ENCODE peak calls at places on chromosome 1, in nine cellular contexts. One of them, this sample, is unnamed. For H3K27me3, the result is how much of the 10 kb centered on the place peaks cover.

GRCh38 chr1:232722626-232723025 is 82.6 kb upstream of the MAP10 start:
- DNase-seq in cardiac muscle cell: no peak
- DNase-seq in ovary: no peak
- DNase-seq in dorsolateral prefrontal cortex: no peak
- DNase-seq in effector memory CD4-positive, alpha-beta T cell: no peak
- DNase-seq in HCT116: no peak
- DNase-seq in naive thymus-derived CD4-positive, alpha-beta T cell: no peak
- DNase-seq in psoas muscle: no peak
- DNase-seq in GM23248: peak
- DNase-seq in this sample: no peak

GRCh38 chr1:52056937-52057231 is 789 bp downstream of the BTF3L4 start:
- DNase-seq in cardiac muscle cell: peak
- DNase-seq in ovary: no peak
- DNase-seq in dorsolateral prefrontal cortex: no peak
- DNase-seq in effector memory CD4-positive, alpha-beta T cell: no peak
- DNase-seq in HCT116: no peak
- DNase-seq in naive thymus-derived CD4-positive, alpha-beta T cell: no peak
- DNase-seq in psoas muscle: no peak
- DNase-seq in GM23248: peak
- DNase-seq in this sample: no peak

GRCh38 chr1:103108525-103109150 is 316 bp upstream of the COL11A1 start:
- DNase-seq in cardiac muscle cell: peak
- DNase-seq in ovary: peak
- DNase-seq in dorsolateral prefrontal cortex: peak
- DNase-seq in effector memory CD4-positive, alpha-beta T cell: no peak
- DNase-seq in HCT116: no peak
- DNase-seq in naive thymus-derived CD4-positive, alpha-beta T cell: no peak
- DNase-seq in psoas muscle: peak
- DNase-seq in GM23248: no peak
- DNase-seq in this sample: no peak

GRCh38 chr1:119081705-119082104 is 58.7 kb downstream of the WARS2 start:
- DNase-seq in cardiac muscle cell: no peak
- DNase-seq in ovary: no peak
- DNase-seq in dorsolateral prefrontal cortex: no peak
- DNase-seq in effector memory CD4-positive, alpha-beta T cell: no peak
- DNase-seq in HCT116: no peak
- DNase-seq in naive thymus-derived CD4-positive, alpha-beta T cell: no peak
- DNase-seq in psoas muscle: no peak
- DNase-seq in GM23248: peak
- DNase-seq in this sample: no peak

GRCh38 chr1:15426492-15427279 is 11.6 kb upstream of the CTRC start:
- DNase-seq in cardiac muscle cell: peak
- DNase-seq in ovary: peak
- DNase-seq in dorsolateral prefrontal cortex: no peak
- DNase-seq in effector memory CD4-positive, alpha-beta T cell: no peak
- DNase-seq in HCT116: no peak
- DNase-seq in naive thymus-derived CD4-positive, alpha-beta T cell: no peak
- DNase-seq in psoas muscle: no peak
- DNase-seq in GM23248: no peak
- DNase-seq in this sample: peak

GRCh38 chr1:243213045-243213787 is 41.9 kb downstream of the CEP170 start:
- DNase-seq in cardiac muscle cell: peak
- DNase-seq in ovary: no peak
- DNase-seq in dorsolateral prefrontal cortex: no peak
- DNase-seq in effector memory CD4-positive, alpha-beta T cell: no peak
- DNase-seq in HCT116: no peak
- DNase-seq in naive thymus-derived CD4-positive, alpha-beta T cell: no peak
- DNase-seq in psoas muscle: no peak
- DNase-seq in GM23248: peak
- DNase-seq in this sample: no peak

GRCh38 chr1:48917901-48918603 is 141.4 kb upstream of the BEND5 start:
- DNase-seq in cardiac muscle cell: no peak
- DNase-seq in ovary: no peak
- DNase-seq in dorsolateral prefrontal cortex: no peak
- DNase-seq in effector memory CD4-positive, alpha-beta T cell: no peak
- DNase-seq in HCT116: no peak
- DNase-seq in naive thymus-derived CD4-positive, alpha-beta T cell: no peak
- DNase-seq in psoas muscle: peak
- DNase-seq in GM23248: no peak
- DNase-seq in this sample: no peak

GRCh38 chr1:43317817-43318471 is 17.2 kb downstream of the TIE1 start:
- DNase-seq in cardiac muscle cell: no peak
- DNase-seq in ovary: no peak
- DNase-seq in dorsolateral prefrontal cortex: peak
- DNase-seq in effector memory CD4-positive, alpha-beta T cell: no peak
- DNase-seq in HCT116: no peak
- DNase-seq in naive thymus-derived CD4-positive, alpha-beta T cell: no peak
- DNase-seq in psoas muscle: no peak
- DNase-seq in GM23248: peak
- DNase-seq in this sample: no peak

DNA sequence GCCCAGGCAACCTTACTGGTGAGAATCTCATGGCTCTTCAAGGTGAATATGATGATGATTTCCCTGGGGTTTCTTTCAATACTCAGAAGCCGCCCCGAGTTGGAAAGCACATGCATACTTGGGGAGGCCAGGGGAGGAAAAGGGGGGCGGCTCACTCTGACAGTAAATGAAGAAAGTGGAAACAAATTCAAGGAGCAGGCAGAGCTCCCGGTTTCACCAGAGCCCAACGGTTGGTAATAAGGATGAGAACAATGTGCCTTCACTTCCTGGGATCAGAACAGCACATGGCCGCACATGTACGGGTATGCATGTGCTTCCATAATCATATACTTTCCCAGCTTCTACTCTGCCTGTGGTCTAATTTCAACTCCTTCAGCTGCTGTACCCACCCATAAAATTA is 3.8 kb upstream of the ARHGEF2 start:
- DNase-seq in cardiac muscle cell: no peak
- DNase-seq in ovary: no peak
- DNase-seq in dorsolateral prefrontal cortex: no peak
- DNase-seq in effector memory CD4-positive, alpha-beta T cell: no peak
- DNase-seq in HCT116: no peak
- DNase-seq in naive thymus-derived CD4-positive, alpha-beta T cell: no peak
- DNase-seq in psoas muscle: no peak
- DNase-seq in GM23248: peak
- DNase-seq in this sample: no peak
- H3K4me3 ChIP-seq in cardiac muscle cell: no peak
- H3K4me3 ChIP-seq in ovary: no peak
- H3K4me3 ChIP-seq in dorsolateral prefrontal cortex: no peak
- H3K4me3 ChIP-seq in effector memory CD4-positive, alpha-beta T cell: no peak
- H3K4me3 ChIP-seq in HCT116: no peak
- H3K4me3 ChIP-seq in naive thymus-derived CD4-positive, alpha-beta T cell: peak
- H3K4me3 ChIP-seq in psoas muscle: peak
- H3K4me3 ChIP-seq in GM23248: peak
- H3K4me3 ChIP-seq in this sample: no peak

GRCh38 chr1:29583727-29584126 is 347.4 kb downstream of the PTPRU start:
- DNase-seq in cardiac muscle cell: no peak
- DNase-seq in ovary: no peak
- DNase-seq in dorsolateral prefrontal cortex: no peak
- DNase-seq in effector memory CD4-positive, alpha-beta T cell: no peak
- DNase-seq in HCT116: no peak
- DNase-seq in naive thymus-derived CD4-positive, alpha-beta T cell: no peak
- DNase-seq in psoas muscle: no peak
- DNase-seq in GM23248: no peak
- DNase-seq in this sample: no peak

GRCh38 chr1:29577512-29577911 is 341.2 kb downstream of the PTPRU start:
- DNase-seq in cardiac muscle cell: no peak
- DNase-seq in ovary: no peak
- DNase-seq in dorsolateral prefrontal cortex: no peak
- DNase-seq in effector memory CD4-positive, alpha-beta T cell: no peak
- DNase-seq in HCT116: no peak
- DNase-seq in naive thymus-derived CD4-positive, alpha-beta T cell: no peak
- DNase-seq in psoas muscle: no peak
- DNase-seq in GM23248: no peak
- DNase-seq in this sample: no peak

GRCh38 chr1:29579821-29580425 is 343.6 kb downstream of the PTPRU start:
- DNase-seq in cardiac muscle cell: peak
- DNase-seq in ovary: no peak
- DNase-seq in dorsolateral prefrontal cortex: no peak
- DNase-seq in effector memory CD4-positive, alpha-beta T cell: no peak
- DNase-seq in HCT116: peak
- DNase-seq in naive thymus-derived CD4-positive, alpha-beta T cell: no peak
- DNase-seq in psoas muscle: no peak
- DNase-seq in GM23248: peak
- DNase-seq in this sample: no peak

GRCh38 chr1:29584362-29584761 is 348.0 kb downstream of the PTPRU start:
- DNase-seq in cardiac muscle cell: no peak
- DNase-seq in ovary: no peak
- DNase-seq in dorsolateral prefrontal cortex: no peak
- DNase-seq in effector memory CD4-positive, alpha-beta T cell: no peak
- DNase-seq in HCT116: no peak
- DNase-seq in naive thymus-derived CD4-positive, alpha-beta T cell: no peak
- DNase-seq in psoas muscle: no peak
- DNase-seq in GM23248: no peak
- DNase-seq in this sample: no peak

GRCh38 chr1:29581256-29581655 is 344.9 kb downstream of the PTPRU start:
- DNase-seq in cardiac muscle cell: no peak
- DNase-seq in ovary: no peak
- DNase-seq in dorsolateral prefrontal cortex: no peak
- DNase-seq in effector memory CD4-positive, alpha-beta T cell: no peak
- DNase-seq in HCT116: no peak
- DNase-seq in naive thymus-derived CD4-positive, alpha-beta T cell: no peak
- DNase-seq in psoas muscle: no peak
- DNase-seq in GM23248: peak
- DNase-seq in this sample: no peak
- H3K27ac ChIP-seq in cardiac muscle cell: no peak
- H3K27ac ChIP-seq in ovary: no peak
- H3K27ac ChIP-seq in dorsolateral prefrontal cortex: no peak
- H3K27ac ChIP-seq in effector memory CD4-positive, alpha-beta T cell: no peak
- H3K27ac ChIP-seq in HCT116: no peak
- H3K27ac ChIP-seq in naive thymus-derived CD4-positive, alpha-beta T cell: no peak
- H3K27ac ChIP-seq in psoas muscle: no peak
- H3K27ac ChIP-seq in GM23248: no peak
- H3K27ac ChIP-seq in this sample: no peak

GRCh38 chr1:23357112-23357908 is 12.3 kb downstream of the ZNF436 start:
- DNase-seq in cardiac muscle cell: no peak
- DNase-seq in ovary: peak
- DNase-seq in dorsolateral prefrontal cortex: no peak
- DNase-seq in effector memory CD4-positive, alpha-beta T cell: no peak
- DNase-seq in HCT116: no peak
- DNase-seq in naive thymus-derived CD4-positive, alpha-beta T cell: no peak
- DNase-seq in psoas muscle: no peak
- DNase-seq in GM23248: no peak
- DNase-seq in this sample: no peak

GRCh38 chr1:23356451-23356850 is 12.4 kb upstream of the HNRNPR start:
- DNase-seq in cardiac muscle cell: no peak
- DNase-seq in ovary: no peak
- DNase-seq in dorsolateral prefrontal cortex: peak
- DNase-seq in effector memory CD4-positive, alpha-beta T cell: no peak
- DNase-seq in HCT116: no peak
- DNase-seq in naive thymus-derived CD4-positive, alpha-beta T cell: no peak
- DNase-seq in psoas muscle: no peak
- DNase-seq in GM23248: no peak
- DNase-seq in this sample: no peak

GRCh38 chr1:23352096-23352695 is 8.1 kb upstream of the HNRNPR start:
- DNase-seq in cardiac muscle cell: no peak
- DNase-seq in ovary: no peak
- DNase-seq in dorsolateral prefrontal cortex: no peak
- DNase-seq in effector memory CD4-positive, alpha-beta T cell: no peak
- DNase-seq in HCT116: no peak
- DNase-seq in naive thymus-derived CD4-positive, alpha-beta T cell: no peak
- DNase-seq in psoas muscle: no peak
- DNase-seq in GM23248: no peak
- DNase-seq in this sample: no peak

GRCh38 chr1:23358310-23358709 is 11.3 kb downstream of the ZNF436 start:
- DNase-seq in cardiac muscle cell: no peak
- DNase-seq in ovary: no peak
- DNase-seq in dorsolateral prefrontal cortex: no peak
- DNase-seq in effector memory CD4-positive, alpha-beta T cell: no peak
- DNase-seq in HCT116: no peak
- DNase-seq in naive thymus-derived CD4-positive, alpha-beta T cell: no peak
- DNase-seq in psoas muscle: no peak
- DNase-seq in GM23248: no peak
- DNase-seq in this sample: no peak

DNA sequence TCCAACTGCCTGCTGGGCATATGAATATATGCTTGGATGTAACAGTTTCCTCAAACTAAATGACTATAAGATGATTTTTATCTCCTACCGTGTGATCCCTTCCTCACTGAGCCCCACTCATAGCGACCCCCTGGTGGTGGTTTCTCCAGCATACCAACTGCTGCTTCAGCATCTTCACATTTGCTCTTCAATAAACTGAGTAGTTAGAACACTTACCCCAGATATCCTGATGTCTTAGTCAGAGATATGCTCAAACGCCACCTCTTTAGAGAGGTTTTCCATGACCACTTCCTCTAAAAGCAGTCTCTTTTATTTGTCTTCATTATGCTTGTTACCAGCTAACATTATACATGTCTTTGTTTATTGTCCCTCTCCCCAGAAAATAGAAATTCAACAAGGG is 10.2 kb upstream of the HNRNPR start:
- DNase-seq in cardiac muscle cell: no peak
- DNase-seq in ovary: no peak
- DNase-seq in dorsolateral prefrontal cortex: no peak
- DNase-seq in effector memory CD4-positive, alpha-beta T cell: no peak
- DNase-seq in HCT116: no peak
- DNase-seq in naive thymus-derived CD4-positive, alpha-beta T cell: peak
- DNase-seq in psoas muscle: no peak
- DNase-seq in GM23248: no peak
- DNase-seq in this sample: no peak
- H3K27me3 ChIP-seq in cardiac muscle cell: half or more
- H3K27me3 ChIP-seq in ovary: under half
- H3K27me3 ChIP-seq in dorsolateral prefrontal cortex: under half
- H3K27me3 ChIP-seq in effector memory CD4-positive, alpha-beta T cell: under half
- H3K27me3 ChIP-seq in HCT116: under half
- H3K27me3 ChIP-seq in naive thymus-derived CD4-positive, alpha-beta T cell: under half
- H3K27me3 ChIP-seq in psoas muscle: under half
- H3K27me3 ChIP-seq in GM23248: under half
- H3K27me3 ChIP-seq in this sample: under half

GRCh38 chr1:9269078-9269501 is 23.6 kb upstream of the SPSB1 start:
- DNase-seq in cardiac muscle cell: no peak
- DNase-seq in ovary: no peak
- DNase-seq in dorsolateral prefrontal cortex: no peak
- DNase-seq in effector memory CD4-positive, alpha-beta T cell: no peak
- DNase-seq in HCT116: no peak
- DNase-seq in naive thymus-derived CD4-positive, alpha-beta T cell: no peak
- DNase-seq in psoas muscle: no peak
- DNase-seq in GM23248: no peak
- DNase-seq in this sample: no peak

GRCh38 chr1:9271268-9271667 is 21.4 kb upstream of the SPSB1 start:
- DNase-seq in cardiac muscle cell: no peak
- DNase-seq in ovary: no peak
- DNase-seq in dorsolateral prefrontal cortex: no peak
- DNase-seq in effector memory CD4-positive, alpha-beta T cell: no peak
- DNase-seq in HCT116: no peak
- DNase-seq in naive thymus-derived CD4-positive, alpha-beta T cell: no peak
- DNase-seq in psoas muscle: no peak
- DNase-seq in GM23248: no peak
- DNase-seq in this sample: no peak

GRCh38 chr1:9269721-9270120 is 23.0 kb upstream of the SPSB1 start:
- DNase-seq in cardiac muscle cell: no peak
- DNase-seq in ovary: no peak
- DNase-seq in dorsolateral prefrontal cortex: no peak
- DNase-seq in effector memory CD4-positive, alpha-beta T cell: no peak
- DNase-seq in HCT116: no peak
- DNase-seq in naive thymus-derived CD4-positive, alpha-beta T cell: no peak
- DNase-seq in psoas muscle: no peak
- DNase-seq in GM23248: no peak
- DNase-seq in this sample: no peak

GRCh38 chr1:9271861-9272595 is 20.7 kb upstream of the SPSB1 start:
- DNase-seq in cardiac muscle cell: no peak
- DNase-seq in ovary: no peak
- DNase-seq in dorsolateral prefrontal cortex: no peak
- DNase-seq in effector memory CD4-positive, alpha-beta T cell: no peak
- DNase-seq in HCT116: no peak
- DNase-seq in naive thymus-derived CD4-positive, alpha-beta T cell: no peak
- DNase-seq in psoas muscle: no peak
- DNase-seq in GM23248: no peak
- DNase-seq in this sample: no peak

DNA sequence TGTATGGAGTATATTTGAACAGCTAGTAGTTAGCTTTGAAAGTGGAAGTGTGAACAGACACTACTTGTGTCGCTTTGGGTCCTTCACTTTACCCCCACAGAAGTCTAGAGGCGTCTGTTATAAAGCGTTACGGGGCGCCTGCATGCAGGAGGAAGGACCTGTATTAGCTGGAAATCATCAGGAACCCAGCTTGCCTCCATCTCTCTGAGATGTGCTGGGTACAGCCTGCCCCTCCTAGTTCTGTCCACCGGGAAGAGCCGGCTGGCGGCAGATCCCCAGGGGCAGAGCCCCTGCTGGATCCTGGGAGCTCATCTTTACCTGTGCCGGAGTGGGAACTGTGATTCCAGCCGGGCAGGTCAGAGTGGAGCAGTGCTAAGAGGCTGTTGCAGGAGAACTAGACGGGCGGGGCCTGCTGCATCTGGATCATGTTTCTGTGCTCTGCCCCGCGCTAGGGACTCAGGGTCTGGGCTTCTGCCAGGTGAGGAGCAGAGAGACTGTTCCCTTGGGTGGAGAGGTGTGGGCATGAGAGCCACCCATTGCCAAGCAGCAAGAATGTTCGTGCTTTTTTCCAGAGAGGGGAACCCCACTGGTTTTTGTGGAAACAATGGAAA is 22.3 kb upstream of the SPSB1 start:
- DNase-seq in cardiac muscle cell: no peak
- DNase-seq in ovary: no peak
- DNase-seq in dorsolateral prefrontal cortex: no peak
- DNase-seq in effector memory CD4-positive, alpha-beta T cell: no peak
- DNase-seq in HCT116: no peak
- DNase-seq in naive thymus-derived CD4-positive, alpha-beta T cell: no peak
- DNase-seq in psoas muscle: no peak
- DNase-seq in GM23248: peak
- DNase-seq in this sample: no peak
- H3K4me3 ChIP-seq in cardiac muscle cell: no peak
- H3K4me3 ChIP-seq in ovary: no peak
- H3K4me3 ChIP-seq in dorsolateral prefrontal cortex: no peak
- H3K4me3 ChIP-seq in effector memory CD4-positive, alpha-beta T cell: no peak
- H3K4me3 ChIP-seq in HCT116: no peak
- H3K4me3 ChIP-seq in naive thymus-derived CD4-positive, alpha-beta T cell: no peak
- H3K4me3 ChIP-seq in psoas muscle: no peak
- H3K4me3 ChIP-seq in GM23248: no peak
- H3K4me3 ChIP-seq in this sample: no peak

This sample was measured in small intestine.